ENCODE peak calls at places on chromosomes 4 and X, in four cellular contexts. F is ovary, V is gastrocnemius medialis, M is PC-9. U is an unnamed sample.
A peak's percentile ranks its signal among the peaks of the same experiment; 100 is the strongest.

GRCh38 chr4:76966024-76966579 is 16.6 kb downstream of the SEPTIN11 start:
- DNase-seq in M (no peak), V (no peak), F (no peak), U (no peak)

GRCh38 chr4:128461300-128462103 is 173.9 kb upstream of the PGRMC2 start:
- DNase-seq in F (peak; percentile 38), V (no peak), M (peak; percentile 60), U (peak; percentile 95)

GRCh38 chr4:145034727-145035211 is 63.2 kb downstream of the ANAPC10 start:
- DNase-seq in V (peak; percentile 75), F (no peak), M (no peak), U (peak; percentile 18)

GRCh38 chr4:147049940-147050852 is 104.5 kb upstream of the TTC29 start:
- DNase-seq in V (no peak), F (no peak), M (no peak), U (peak; percentile 18)

GRCh38 chrX:34612036-34612435 is 45.0 kb downstream of the TMEM47 start:
- DNase-seq in V (no peak), F (no peak), M (no peak), U (peak; percentile 30)

GRCh38 chr4:163077611-163078010 is 89.1 kb downstream of the NAF1 start:
- DNase-seq in M (no peak), F (no peak), V (no peak), U (no peak)

GRCh38 chrX:16834811-16835210 is 35.4 kb downstream of the RBBP7 start:
- DNase-seq in V (no peak), F (no peak), M (no peak), U (no peak)

GRCh38 chrX:22634081-22634480 is 361.4 kb downstream of the CBLL2 start:
- DNase-seq in V (no peak), F (no peak), M (no peak), U (peak; percentile 61)

GRCh38 chrX:21989415-21989814 is 42.7 kb upstream of the PHEX start:
- DNase-seq in M (no peak), F (no peak), V (no peak), U (no peak)

GRCh38 chr4:40165931-40166330 is 30.9 kb upstream of the RHOH start:
- DNase-seq in M (no peak), F (no peak), V (no peak), U (no peak)

GRCh38 chr4:15577508-15577907 is 77.6 kb downstream of the FBXL5 start:
- DNase-seq in V (no peak), M (no peak), F (no peak), U (peak; percentile 19)

GRCh38 chr4:16165931-16166330 is 60.3 kb downstream of the TAPT1 start:
- DNase-seq in F (no peak), V (no peak), M (no peak), U (no peak)

GRCh38 chr4:163892417-163892816 is 397.9 kb downstream of the TMA16 start:
- DNase-seq in V (no peak), M (no peak), F (no peak), U (no peak)

GRCh38 chr4:5882947-5883346 is 9.9 kb downstream of the CRMP1 start:
- DNase-seq in M (no peak), F (no peak), V (no peak), U (no peak)

GRCh38 chrX:35351795-35352483 is 409.3 kb downstream of the FAM47B start:
- DNase-seq in V (no peak), F (no peak), M (no peak), U (no peak)

GRCh38 chr4:2078584-2078983 is 19.5 kb downstream of the NAT8L start:
- DNase-seq in F (no peak), M (no peak), V (no peak), U (no peak)

GRCh38 chr4:2732526-2732925 is 23.6 kb downstream of the TNIP2 start:
- DNase-seq in F (peak; percentile 25), V (no peak), M (no peak), U (no peak)

GRCh38 chrX:125378205-125378604 is 58.5 kb downstream of the TEX13C start:
- DNase-seq in F (no peak), M (no peak), V (no peak), U (no peak)

GRCh38 chr4:70903282-70903603 is 1.1 kb downstream of the MOB1B start:
- DNase-seq in M (no peak), F (no peak), V (no peak), U (no peak)

GRCh38 chr4:62133498-62133897 is 933.4 kb downstream of the ADGRL3 start:
- DNase-seq in M (no peak), V (no peak), F (no peak), U (peak; percentile 74)

GRCh38 chr4:62131049-62131448 is 930.9 kb downstream of the ADGRL3 start:
- DNase-seq in F (no peak), V (no peak), M (no peak), U (no peak)

GRCh38 chr4:62135565-62136156 is 935.5 kb downstream of the ADGRL3 start:
- DNase-seq in M (no peak), V (no peak), F (no peak), U (no peak)

DNA sequence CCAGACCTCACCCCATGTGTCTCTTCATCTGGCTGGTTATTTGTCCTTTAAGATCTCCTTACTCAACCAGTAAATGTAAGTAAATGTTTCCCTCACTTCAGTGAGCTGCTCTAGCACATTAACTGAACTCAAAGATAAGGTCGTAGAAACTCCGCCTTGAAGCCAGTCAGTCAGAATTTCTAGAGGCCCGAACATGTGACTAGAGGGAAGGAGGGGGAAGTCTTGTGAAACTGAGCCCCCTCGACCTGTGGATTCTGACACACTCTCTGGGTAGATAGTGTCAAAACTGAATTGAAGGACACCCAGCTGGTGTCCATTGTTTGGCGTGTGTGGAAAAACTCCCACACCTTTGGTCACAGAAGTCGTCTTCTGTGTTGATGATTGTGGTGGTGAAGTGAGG is 933.9 kb downstream of the ADGRL3 start:
- DNase-seq in M (no peak), F (no peak), V (no peak), U (no peak)
- H3K4me3 ChIP-seq in M (no peak overlapping the region), F (no peak overlapping the region), V (no peak overlapping the region), U (no peak overlapping the region)

DNA sequence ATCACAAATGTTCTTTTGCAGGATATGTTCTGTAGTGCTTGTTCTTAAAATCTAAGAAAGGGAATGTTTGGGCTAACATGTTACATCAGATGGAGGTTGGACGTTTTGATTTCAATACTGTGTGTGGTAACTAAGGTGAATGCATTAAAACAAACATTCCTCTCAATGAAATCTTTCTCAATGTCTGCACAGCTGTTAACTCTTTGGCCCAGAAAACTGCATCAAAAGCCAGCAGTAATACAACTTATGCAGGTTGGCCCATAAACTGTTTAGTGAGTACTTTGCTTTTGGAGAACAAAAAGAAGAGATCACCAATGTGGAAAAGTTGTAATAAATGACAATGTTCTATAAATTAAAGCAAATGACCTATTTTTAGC is 18.1 kb downstream of the ARSJ start:
- DNase-seq in M (no peak), V (no peak), F (no peak), U (no peak)
- H3K4me3 ChIP-seq in M (no peak overlapping the region), V (no peak overlapping the region), F (no peak overlapping the region), U (no peak overlapping the region)

GRCh38 chrX:140507982-140508305 is 3.1 kb upstream of the SOX3 start:
- DNase-seq in M (no peak), F (no peak), V (no peak), U (no peak)
- H3K4me3 ChIP-seq in M (no peak overlapping the region), F (no peak overlapping the region), V (no peak overlapping the region), U (no peak overlapping the region)

DNA sequence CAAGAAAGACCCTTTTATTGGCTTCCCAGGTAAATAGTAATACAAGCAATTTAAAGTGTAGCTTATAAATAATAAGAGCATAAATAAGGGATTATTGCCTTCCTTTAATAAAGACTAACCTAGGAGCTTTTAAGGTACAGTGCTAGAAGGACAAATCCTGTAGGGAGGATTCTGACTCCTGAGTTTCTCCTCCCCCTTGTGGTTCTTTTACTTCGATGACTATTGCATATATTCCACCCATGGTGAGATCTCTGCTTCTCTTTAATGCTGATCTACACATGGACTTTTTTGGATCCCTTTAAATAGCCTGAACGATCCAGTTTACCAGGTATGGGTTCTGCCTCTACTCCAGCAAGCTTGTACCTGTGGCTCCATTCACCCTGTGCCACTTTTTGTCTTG is 2.5 kb downstream of the GALNT7 start:
- DNase-seq in M (no peak), V (no peak), F (no peak), U (no peak)
- H3K4me3 ChIP-seq in M (peak overlapping the region; percentile 87), V (no peak overlapping the region), F (no peak overlapping the region), U (no peak overlapping the region)

DNA sequence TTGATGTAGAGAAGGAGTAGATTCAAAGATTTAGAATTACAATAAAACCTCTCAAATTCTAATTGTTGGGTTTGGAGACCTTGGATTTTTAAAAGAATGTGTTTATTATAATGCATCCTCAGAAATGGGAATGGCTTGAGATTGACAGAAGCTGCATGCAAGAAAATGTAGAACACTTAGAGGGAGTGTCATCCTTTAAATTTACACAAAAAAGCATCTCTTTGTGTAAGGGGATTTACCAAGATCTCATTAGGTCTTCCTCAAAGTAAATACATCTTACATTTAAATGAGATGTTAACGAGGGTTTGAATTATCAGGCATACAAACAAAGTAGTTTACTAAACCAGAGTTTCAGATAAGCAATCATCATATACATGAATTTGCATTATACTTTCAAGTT is 615.0 kb downstream of the FAM133A start:
- DNase-seq in M (no peak), V (no peak), F (no peak), U (no peak)
- H3K4me3 ChIP-seq in M (no peak overlapping the region), V (no peak overlapping the region), F (no peak overlapping the region), U (no peak overlapping the region)

DNA sequence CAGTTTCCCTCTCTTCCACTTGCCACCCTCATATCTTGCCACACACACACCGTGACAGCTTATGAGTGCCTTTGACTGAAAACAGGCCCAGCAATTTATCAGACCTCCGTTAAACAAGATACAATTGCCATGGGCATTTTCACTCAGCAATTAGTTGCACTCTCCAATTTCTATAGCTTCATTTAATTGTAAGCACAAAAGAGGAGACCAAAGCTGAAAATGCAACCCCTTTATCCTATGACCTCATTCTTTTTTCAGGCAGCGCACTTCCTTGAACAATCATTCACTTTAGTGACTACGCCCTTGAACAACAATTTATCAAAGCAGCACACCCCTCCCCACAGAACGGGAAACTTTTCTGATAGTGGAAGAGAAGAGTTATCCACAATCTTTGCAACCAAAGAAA is 4.1 kb downstream of the POF1B start:
- DNase-seq in V (no peak), M (no peak), F (no peak), U (no peak)
- H3K4me3 ChIP-seq in V (no peak overlapping the region), M (no peak overlapping the region), F (no peak overlapping the region), U (no peak overlapping the region)

DNA sequence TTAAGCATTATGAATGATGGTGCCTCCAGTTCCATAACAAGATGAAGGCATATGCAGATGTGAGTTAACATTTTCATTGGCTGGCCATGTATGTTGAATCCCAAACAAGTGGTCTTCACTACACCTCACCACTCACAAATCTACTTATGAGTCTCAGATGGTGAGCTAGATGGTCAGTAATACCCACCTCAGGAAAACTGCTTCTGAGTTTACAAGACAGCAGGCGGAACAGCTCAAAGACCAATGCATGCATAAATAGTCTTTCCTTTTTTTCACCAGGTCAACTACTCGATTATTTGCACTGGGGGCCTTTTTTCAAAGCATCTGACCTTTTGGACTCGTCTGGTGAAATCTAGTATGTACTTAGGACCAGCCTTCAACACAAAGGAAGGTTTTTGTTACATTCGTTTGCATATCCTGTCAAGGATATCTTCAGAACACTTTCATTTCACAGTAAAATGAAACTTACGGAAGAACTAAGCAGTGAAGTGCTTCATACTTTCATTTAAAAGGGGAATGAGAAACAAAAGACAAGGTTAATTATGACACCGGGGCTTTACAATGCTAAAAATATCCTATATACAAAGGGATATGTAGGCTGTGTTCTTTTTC is 23.1 kb upstream of the TLR7 start:
- DNase-seq in V (no peak), M (no peak), F (no peak), U (no peak)
- H3K4me3 ChIP-seq in V (no peak overlapping the region), M (no peak overlapping the region), F (no peak overlapping the region), U (no peak overlapping the region)

U was measured in retinal pigment epithelial cell.